ENCODE peak calls at places on chromosomes 16 and 17, in nine cellular contexts. O, S, N, A, L, Q, M, P and Y are unnamed samples.

GRCh38 chr17:78294776-78295175 is 63.3 kb downstream of the TMEM235 start:
- DNase-seq in N (no peak), M (no peak), P (no peak), Q (no peak), S (no peak), A (no peak), L (no peak), O (no peak), Y (no peak)

GRCh38 chr17:14282700-14283099 is 18.2 kb upstream of the HS3ST3B1 start:
- DNase-seq in S (no peak), P (no peak), M (no peak), A (no peak), N (no peak), L (no peak), Q (no peak), O (no peak), Y (no peak)

GRCh38 chr16:58187657-58188430 is 10.1 kb downstream of the CSNK2A2 start:
- DNase-seq in P (no peak), O (no peak), Q (no peak), A (no peak), M (no peak), N (no peak), L (no peak), S (no peak), Y (peak; percentile 19)

GRCh38 chr16:3950343-3951193 is 70.1 kb upstream of the CREBBP start:
- DNase-seq in M (peak; percentile 86), N (no peak), O (peak; percentile 93), L (no peak), A (no peak), S (peak; percentile 46), Q (no peak), P (no peak), Y (peak; percentile 90)

GRCh38 chr17:50959341-50959740 is 93.2 kb upstream of the TOB1 start:
- DNase-seq in M (no peak), P (no peak), O (no peak), A (no peak), N (no peak), L (no peak), S (no peak), Q (no peak), Y (no peak)

GRCh38 chr17:42891539-42892152 is 9.0 kb upstream of the G6PC1 start:
- DNase-seq in L (no peak), O (peak; percentile 1), P (no peak), S (peak; percentile 19), N (no peak), Q (no peak), A (no peak), M (no peak), Y (peak; percentile 12)

GRCh38 chr17:10772425-10773380 is 31.2 kb downstream of the TMEM238L start:
- DNase-seq in S (no peak), N (no peak), A (no peak), L (no peak), O (no peak), Q (no peak), P (no peak), M (no peak), Y (peak; percentile 25)

GRCh38 chr17:82415786-82416185 is 2.4 kb upstream of the HEXD start:
- DNase-seq in A (no peak), L (no peak), S (no peak), N (no peak), M (no peak), Q (no peak), P (no peak), O (no peak), Y (no peak)

GRCh38 chr16:30061195-30061554 is 4.4 kb upstream of the ALDOA start:
- DNase-seq in S (no peak), M (no peak), P (no peak), A (no peak), L (no peak), Q (no peak), N (no peak), O (no peak), Y (no peak)

GRCh38 chr16:17149904-17150483 is 320.8 kb downstream of the XYLT1 start:
- DNase-seq in P (no peak), O (no peak), M (no peak), A (no peak), L (no peak), S (no peak), N (no peak), Q (no peak), Y (peak; percentile 30)

GRCh38 chr16:56916571-56917403 is 15.2 kb upstream of the HERPUD1 start:
- DNase-seq in A (no peak), S (no peak), M (no peak), L (no peak), P (no peak), Q (no peak), N (peak; percentile 62), O (no peak), Y (no peak)

GRCh38 chr17:78697846-78698343 is 84.2 kb downstream of the CYTH1 start:
- DNase-seq in L (no peak), P (no peak), N (no peak), O (no peak), M (no peak), S (no peak), A (no peak), Q (no peak), Y (no peak)

GRCh38 chr16:84985079-84986065 is 26.0 kb downstream of the ZDHHC7 start:
- DNase-seq in P (no peak), S (peak; percentile 45), N (no peak), O (peak; percentile 80), M (peak; percentile 32), L (no peak), A (no peak), Q (no peak), Y (no peak)

GRCh38 chr16:12027091-12027490 is 50.6 kb downstream of the SNX29 start:
- DNase-seq in L (peak; percentile 3), P (no peak), S (no peak), O (no peak), Q (peak; percentile 71), M (no peak), A (peak; percentile 1), N (no peak), Y (no peak)

GRCh38 chr17:29571883-29572681 is 3.6 kb downstream of the TP53I13 start:
- DNase-seq in O (no peak), S (no peak), Q (no peak), A (no peak), N (no peak), L (no peak), P (no peak), M (no peak), Y (no peak)

GRCh38 chr17:29347831-29348281 is 42.3 kb upstream of the TAOK1 start:
- DNase-seq in O (no peak), M (no peak), A (no peak), Q (no peak), S (no peak), L (no peak), N (no peak), P (no peak), Y (no peak)

GRCh38 chr17:3308603-3309002 is 10.4 kb upstream of the OR3A1 start:
- DNase-seq in S (no peak), O (no peak), M (no peak), Q (no peak), A (no peak), P (no peak), N (no peak), L (no peak), Y (no peak)

GRCh38 chr17:44909681-44910144 is 5.6 kb downstream of the GFAP start:
- DNase-seq in S (peak; percentile 24), O (peak; percentile 20), A (no peak), Q (no peak), M (no peak), L (no peak), P (no peak), N (no peak), Y (peak; percentile 67)

GRCh38 chr17:1697681-1698080 is 12.5 kb downstream of the TLCD2 start:
- DNase-seq in O (no peak), S (no peak), A (no peak), M (peak; percentile 64), Q (no peak), P (no peak), N (no peak), L (no peak), Y (no peak)

GRCh38 chr17:36808181-36808661 is 129.1 kb upstream of the LHX1 start:
- DNase-seq in O (no peak), N (no peak), S (no peak), P (no peak), Q (no peak), L (no peak), A (no peak), M (no peak), Y (no peak)

GRCh38 chr16:28585674-28586073 is 11.2 kb downstream of the SULT1A2 start:
- DNase-seq in L (no peak), S (no peak), O (no peak), Q (no peak), N (no peak), P (no peak), A (no peak), M (peak; percentile 67), Y (no peak)

GRCh38 chr17:58703137-58703846 is 10.9 kb downstream of the RAD51C start:
- DNase-seq in Q (no peak), N (no peak), L (no peak), O (no peak), S (peak; percentile 15), A (no peak), M (no peak), P (no peak), Y (no peak)

GRCh38 chr17:6910987-6911603 is 79.6 kb upstream of the TEKT1 start:
- DNase-seq in L (no peak), Q (peak; percentile 52), S (peak; percentile 31), P (no peak), N (no peak), M (no peak), A (no peak), O (no peak), Y (peak; percentile 40)

GRCh38 chr17:41692722-41693521 is 4.2 kb downstream of the EIF1 start:
- DNase-seq in A (no peak), N (no peak), P (no peak), M (no peak), Q (no peak), S (no peak), O (no peak), L (no peak), Y (no peak)

GRCh38 chr16:2719328-2720062 is 529 bp downstream of the PRSS27 start:
- DNase-seq in L (no peak), S (no peak), N (no peak), P (no peak), Q (no peak), M (peak; percentile 67), O (no peak), A (no peak), Y (no peak)